ENCODE peak calls at places on chromosome 3, in five cellular contexts. T is HCT116; O is B cell; L is RWPE2; U is CD8-positive, alpha-beta T cell. F is an unnamed sample.

GRCh38 chr3:38085943-38086324 is 46.9 kb downstream of the DLEC1 start:
- DNase-seq in O (no peak), L (no peak), U (no peak), T (no peak), F (no peak)

GRCh38 chr3:70747847-70748246 is 435.4 kb upstream of the MDFIC2 start:
- DNase-seq in O (no peak), T (no peak), U (no peak), L (no peak), F (no peak)

GRCh38 chr3:16147226-16147625 is 27.3 kb upstream of the GALNT15 start:
- DNase-seq in L (no peak), T (no peak), O (no peak), U (no peak), F (peak; percentile 37)

GRCh38 chr3:195286115-195286872 is 15.3 kb upstream of the XXYLT1 start:
- DNase-seq in U (no peak), L (no peak), T (no peak), O (no peak), F (no peak)

GRCh38 chr3:13878711-13879101 is 1.2 kb downstream of the WNT7A start:
- DNase-seq in T (no peak), L (no peak), U (no peak), O (peak; percentile 59), F (no peak)

GRCh38 chr3:100521439-100521845 is 29.0 kb downstream of the TMEM45A start:
- DNase-seq in T (no peak), L (no peak), U (no peak), O (no peak), F (no peak)

GRCh38 chr3:79019137-79019923 is 748.5 kb downstream of the ROBO1 start:
- DNase-seq in O (no peak), L (peak; percentile 91), U (peak; percentile 24), T (no peak), F (peak; percentile 69)

GRCh38 chr3:20074226-20075063 is 34.2 kb downstream of the KAT2B start:
- DNase-seq in L (no peak), T (no peak), O (no peak), U (no peak), F (no peak)

GRCh38 chr3:3165241-3165640 is 14.2 kb downstream of the CRBN start:
- DNase-seq in T (no peak), L (no peak), U (no peak), O (no peak), F (no peak)

GRCh38 chr3:82259994-82260393 is 498.5 kb upstream of the GBE1 start:
- DNase-seq in U (no peak), L (no peak), O (no peak), T (no peak), F (no peak)

GRCh38 chr3:119580148-119580760 is 962 bp downstream of the ADPRH start:
- DNase-seq in U (no peak), O (peak; percentile 68), L (no peak), T (no peak), F (peak; percentile 68)

GRCh38 chr3:74643636-74644035 is 29.2 kb upstream of the CNTN3 start:
- DNase-seq in O (no peak), U (no peak), L (no peak), T (no peak), F (no peak)

GRCh38 chr3:60142009-60142408 is 1092.2 kb upstream of the CFAP20DC start:
- DNase-seq in T (no peak), L (no peak), U (no peak), O (no peak), F (no peak)

GRCh38 chr3:74500257-74500656 is 114.2 kb downstream of the CNTN3 start:
- DNase-seq in U (no peak), L (no peak), O (no peak), T (no peak), F (no peak)

GRCh38 chr3:190831225-190831624 is 31.3 kb downstream of the GMNC start:
- DNase-seq in O (no peak), T (no peak), L (no peak), U (no peak), F (no peak)

GRCh38 chr3:67642734-67643133 is 11.7 kb downstream of the SUCLG2 start:
- DNase-seq in L (no peak), O (no peak), T (no peak), U (no peak), F (no peak)

GRCh38 chr3:128316456-128316855 is 150.2 kb downstream of the DNAJB8 start:
- DNase-seq in O (no peak), U (peak; percentile 83), L (no peak), T (no peak), F (no peak)

GRCh38 chr3:71726106-71726505 is 904 bp upstream of the EIF4E3 start:
- DNase-seq in L (no peak), O (peak; percentile 49), U (peak; percentile 68), T (no peak), F (no peak)

GRCh38 chr3:72068621-72069020 is 283.7 kb upstream of the PROK2 start:
- DNase-seq in O (no peak), T (no peak), U (no peak), L (no peak), F (no peak)

GRCh38 chr3:194928183-194928736 is 242.6 kb downstream of the FAM43A start:
- DNase-seq in T (no peak), U (no peak), O (no peak), L (no peak), F (no peak)

GRCh38 chr3:69282191-69282590 is 103.7 kb downstream of the FRMD4B start:
- DNase-seq in O (no peak), L (no peak), T (no peak), U (peak; percentile 46), F (peak; percentile 25)

DNA sequence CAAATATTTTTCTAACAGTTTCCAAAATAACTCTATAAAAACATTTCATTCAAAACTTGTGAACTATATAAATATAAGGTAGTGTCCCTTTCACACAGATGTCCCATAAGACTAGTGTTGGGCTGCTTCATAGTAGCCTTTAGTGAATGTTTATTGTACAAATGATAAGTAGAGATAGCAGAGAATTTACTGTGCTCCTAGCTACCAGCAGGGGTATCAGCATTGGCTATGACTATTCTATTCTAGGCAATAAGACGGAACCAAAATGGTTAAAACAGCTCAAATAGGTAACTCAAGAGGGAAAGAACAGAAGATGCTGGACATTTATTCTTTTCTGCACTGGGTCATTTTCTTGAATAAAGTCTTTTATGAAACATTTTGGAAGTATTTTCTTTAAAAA is 22.6 kb downstream of the SERPINI2 start:
- DNase-seq in O (no peak), L (no peak), T (no peak), U (no peak), F (no peak)
- TF ChIP-seq CTCF in O (no peak), L (no peak), T (peak; percentile 27), U (no peak), F (no peak)

GRCh38 chr3:147616998-147617619 is 207.9 kb downstream of the ZIC1 start:
- DNase-seq in T (peak; percentile 12), L (no peak), U (no peak), O (no peak), F (no peak)
- TF ChIP-seq CTCF in T (peak; percentile 76), L (peak; percentile 63), U (no peak), O (no peak), F (no peak)

DNA sequence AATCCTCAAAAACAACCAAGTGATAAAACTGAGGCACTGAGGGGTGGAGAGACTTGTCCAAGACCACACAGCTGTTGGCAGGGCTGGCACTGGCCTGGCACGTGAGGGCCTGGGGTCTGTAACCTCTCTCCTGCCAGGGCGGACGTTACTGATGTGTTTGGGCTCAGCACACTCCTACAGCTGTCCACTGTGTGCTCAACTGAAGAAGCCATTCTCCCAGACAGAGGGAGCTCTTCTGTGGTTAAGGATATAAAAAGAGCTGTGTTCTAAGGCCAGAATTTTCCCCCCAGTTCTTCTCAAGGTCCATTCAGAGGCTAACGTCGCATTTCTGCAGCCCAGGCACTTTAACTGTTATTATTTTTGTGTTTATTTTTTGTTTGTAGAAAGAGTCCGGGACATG is 429.0 kb upstream of the ATP11B start:
- DNase-seq in T (peak; percentile 37), L (no peak), O (no peak), U (no peak), F (no peak)
- TF ChIP-seq CTCF in T (peak; percentile 57), L (peak; percentile 17), O (no peak), U (no peak), F (no peak)

GRCh38 chr3:31977736-31978135 is 3.3 kb downstream of the OSBPL10 start:
- DNase-seq in L (no peak), U (no peak), T (no peak), O (no peak), F (no peak)

GRCh38 chr3:31978553-31978952 is 2.5 kb downstream of the OSBPL10 start:
- DNase-seq in L (no peak), U (no peak), T (no peak), O (no peak), F (no peak)

GRCh38 chr3:31981206-31982181 is at the start of the genes OSBPL10 and ZNF860:
- DNase-seq in O (peak; percentile 66), T (peak; percentile 57), U (no peak), L (peak; percentile 94), F (peak; percentile 41)

GRCh38 chr3:31979006-31979697 is 1.9 kb downstream of the OSBPL10 start:
- DNase-seq in O (no peak), L (no peak), U (no peak), T (no peak), F (peak; percentile 55)

DNA sequence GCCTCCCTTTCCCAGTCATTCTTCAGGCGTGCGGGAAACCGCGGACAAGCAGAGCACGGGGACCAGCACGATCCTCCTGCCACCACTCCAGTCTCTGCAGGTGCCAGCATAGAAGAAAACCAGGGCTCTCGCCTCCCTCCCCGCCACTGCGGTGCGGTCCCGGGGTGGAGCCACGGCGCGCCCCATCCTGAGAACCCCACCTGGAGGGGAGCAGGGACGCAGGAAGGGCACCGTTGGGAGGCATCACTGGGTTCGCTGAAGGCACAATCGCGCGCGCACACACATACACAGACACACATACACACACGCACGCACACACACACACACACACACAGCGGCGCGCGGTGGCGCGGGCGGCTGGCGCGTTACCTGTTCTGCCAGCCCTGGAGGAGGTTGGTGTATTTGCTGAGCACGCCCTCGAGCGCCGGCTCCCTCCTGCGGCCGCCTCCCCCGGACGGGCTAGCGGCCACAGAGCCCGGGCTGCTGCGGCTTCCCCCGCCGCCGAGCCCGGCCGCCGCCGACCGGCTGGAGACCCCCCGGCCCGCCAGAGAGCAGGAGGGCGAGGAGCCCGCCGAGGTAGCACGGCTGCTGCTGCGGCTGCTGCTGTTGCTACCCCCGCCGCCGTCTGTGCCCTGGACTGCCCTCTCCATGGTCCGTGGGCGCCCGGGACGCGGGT is 394 bp downstream of the OSBPL10 start:
- DNase-seq in L (peak; percentile 67), T (peak; percentile 53), O (peak; percentile 81), U (peak; percentile 36), F (peak; percentile 57)
- TF ChIP-seq CTCF in L (peak; percentile 3), T (no peak), O (peak; percentile 35), U (no peak), F (no peak)

GRCh38 chr3:111302073-111302472 is 230.5 kb downstream of the NECTIN3 start:
- DNase-seq in T (no peak), U (no peak), L (no peak), O (no peak), F (no peak)

GRCh38 chr3:111301238-111301798 is 229.7 kb downstream of the NECTIN3 start:
- DNase-seq in U (no peak), T (no peak), L (no peak), O (no peak), F (no peak)

GRCh38 chr3:111303760-111304159 is 232.1 kb downstream of the NECTIN3 start:
- DNase-seq in O (no peak), L (no peak), U (no peak), T (no peak), F (no peak)

GRCh38 chr3:111299070-111299672 is 227.6 kb downstream of the NECTIN3 start:
- DNase-seq in T (no peak), L (no peak), U (no peak), O (no peak), F (no peak)
- TF ChIP-seq CTCF in T (peak; percentile 17), L (no peak), U (no peak), O (no peak), F (no peak)

F was measured in GM13976.